ENCODE peak calls at places on chromosomes 2 and 18, in nine cellular contexts. One of them, this sample, is unnamed.

GRCh38 chr18:48122376-48122775 is 191.9 kb upstream of the SMAD2 start:
- DNase-seq in coronary artery: no peak
- DNase-seq in aorta: no peak
- DNase-seq in HFFc6: no peak
- DNase-seq in LHCN-M2: no peak
- DNase-seq in HEK293T: no peak
- DNase-seq in neural crest cell: no peak
- DNase-seq in non-pigmented ciliary epithelial cell: no peak
- DNase-seq in EL: no peak
- DNase-seq in this sample: no peak

GRCh38 chr18:53698907-53699306 is 525.6 kb downstream of the MBD2 start:
- DNase-seq in coronary artery: no peak
- DNase-seq in aorta: no peak
- DNase-seq in HFFc6: no peak
- DNase-seq in LHCN-M2: no peak
- DNase-seq in HEK293T: peak; percentile 6
- DNase-seq in neural crest cell: peak; percentile 29
- DNase-seq in non-pigmented ciliary epithelial cell: peak; percentile 10
- DNase-seq in EL: no peak
- DNase-seq in this sample: peak; percentile 68

GRCh38 chr2:76406134-76406855 is 695.6 kb upstream of the GCFC2 start:
- DNase-seq in coronary artery: no peak
- DNase-seq in aorta: no peak
- DNase-seq in HFFc6: no peak
- DNase-seq in LHCN-M2: no peak
- DNase-seq in HEK293T: no peak
- DNase-seq in neural crest cell: no peak
- DNase-seq in non-pigmented ciliary epithelial cell: no peak
- DNase-seq in EL: no peak
- DNase-seq in this sample: no peak

GRCh38 chr2:98809116-98809515 is 78.2 kb upstream of the MGAT4A start:
- DNase-seq in coronary artery: peak; percentile 55
- DNase-seq in aorta: no peak
- DNase-seq in HFFc6: no peak
- DNase-seq in LHCN-M2: no peak
- DNase-seq in HEK293T: no peak
- DNase-seq in neural crest cell: no peak
- DNase-seq in non-pigmented ciliary epithelial cell: no peak
- DNase-seq in EL: no peak
- DNase-seq in this sample: no peak

GRCh38 chr18:54950221-54950620 is 9.0 kb downstream of the CCDC68 start:
- DNase-seq in coronary artery: no peak
- DNase-seq in aorta: no peak
- DNase-seq in HFFc6: no peak
- DNase-seq in LHCN-M2: no peak
- DNase-seq in HEK293T: no peak
- DNase-seq in neural crest cell: no peak
- DNase-seq in non-pigmented ciliary epithelial cell: no peak
- DNase-seq in EL: no peak
- DNase-seq in this sample: peak; percentile 19

GRCh38 chr18:3984163-3984757 is 470.8 kb downstream of the DLGAP1 start:
- DNase-seq in coronary artery: no peak
- DNase-seq in aorta: no peak
- DNase-seq in HFFc6: no peak
- DNase-seq in LHCN-M2: peak; percentile 88
- DNase-seq in HEK293T: no peak
- DNase-seq in neural crest cell: no peak
- DNase-seq in non-pigmented ciliary epithelial cell: no peak
- DNase-seq in EL: no peak
- DNase-seq in this sample: no peak

GRCh38 chr2:233473386-233473791 is 93.2 kb downstream of the USP40 start:
- DNase-seq in coronary artery: peak; percentile 64
- DNase-seq in aorta: peak; percentile 66
- DNase-seq in HFFc6: no peak
- DNase-seq in LHCN-M2: no peak
- DNase-seq in HEK293T: no peak
- DNase-seq in neural crest cell: no peak
- DNase-seq in non-pigmented ciliary epithelial cell: no peak
- DNase-seq in EL: no peak
- DNase-seq in this sample: no peak

GRCh38 chr18:75139226-75139911 is 69.6 kb downstream of the PTGR3 start:
- DNase-seq in coronary artery: peak; percentile 41
- DNase-seq in aorta: no peak
- DNase-seq in HFFc6: no peak
- DNase-seq in LHCN-M2: no peak
- DNase-seq in HEK293T: no peak
- DNase-seq in neural crest cell: no peak
- DNase-seq in non-pigmented ciliary epithelial cell: no peak
- DNase-seq in EL: no peak
- DNase-seq in this sample: no peak

GRCh38 chr2:18119883-18120282 is 241.4 kb downstream of the KCNS3 start:
- DNase-seq in coronary artery: no peak
- DNase-seq in aorta: no peak
- DNase-seq in HFFc6: peak; percentile 35
- DNase-seq in LHCN-M2: peak; percentile 20
- DNase-seq in HEK293T: no peak
- DNase-seq in neural crest cell: no peak
- DNase-seq in non-pigmented ciliary epithelial cell: no peak
- DNase-seq in EL: peak; percentile 37
- DNase-seq in this sample: no peak

GRCh38 chr2:160388464-160389263 is 104.9 kb downstream of the RBMS1 start:
- DNase-seq in coronary artery: no peak
- DNase-seq in aorta: no peak
- DNase-seq in HFFc6: no peak
- DNase-seq in LHCN-M2: peak; percentile 56
- DNase-seq in HEK293T: no peak
- DNase-seq in neural crest cell: no peak
- DNase-seq in non-pigmented ciliary epithelial cell: no peak
- DNase-seq in EL: peak; percentile 63
- DNase-seq in this sample: no peak

GRCh38 chr2:210459407-210459806 is 17.2 kb downstream of the LANCL1 start:
- DNase-seq in coronary artery: no peak
- DNase-seq in aorta: no peak
- DNase-seq in HFFc6: no peak
- DNase-seq in LHCN-M2: no peak
- DNase-seq in HEK293T: no peak
- DNase-seq in neural crest cell: no peak
- DNase-seq in non-pigmented ciliary epithelial cell: no peak
- DNase-seq in EL: no peak
- DNase-seq in this sample: no peak

GRCh38 chr2:98359986-98360385 is 13.7 kb downstream of the CNGA3 start:
- DNase-seq in coronary artery: no peak
- DNase-seq in aorta: no peak
- DNase-seq in HFFc6: no peak
- DNase-seq in LHCN-M2: no peak
- DNase-seq in HEK293T: no peak
- DNase-seq in neural crest cell: no peak
- DNase-seq in non-pigmented ciliary epithelial cell: no peak
- DNase-seq in EL: no peak
- DNase-seq in this sample: no peak

GRCh38 chr2:121778736-121779487 is 23.5 kb downstream of the TSN start:
- DNase-seq in coronary artery: no peak
- DNase-seq in aorta: no peak
- DNase-seq in HFFc6: no peak
- DNase-seq in LHCN-M2: no peak
- DNase-seq in HEK293T: no peak
- DNase-seq in neural crest cell: no peak
- DNase-seq in non-pigmented ciliary epithelial cell: no peak
- DNase-seq in EL: no peak
- DNase-seq in this sample: peak; percentile 42

GRCh38 chr2:152635635-152636298 is 81.5 kb downstream of the PRPF40A start:
- DNase-seq in coronary artery: no peak
- DNase-seq in aorta: peak; percentile 77
- DNase-seq in HFFc6: peak; percentile 44
- DNase-seq in LHCN-M2: peak; percentile 49
- DNase-seq in HEK293T: peak; percentile 75
- DNase-seq in neural crest cell: peak; percentile 84
- DNase-seq in non-pigmented ciliary epithelial cell: no peak
- DNase-seq in EL: peak; percentile 54
- DNase-seq in this sample: peak; percentile 74

GRCh38 chr2:179524940-179525339 is 260.3 kb upstream of the SESTD1 start:
- DNase-seq in coronary artery: no peak
- DNase-seq in aorta: no peak
- DNase-seq in HFFc6: no peak
- DNase-seq in LHCN-M2: no peak
- DNase-seq in HEK293T: no peak
- DNase-seq in neural crest cell: no peak
- DNase-seq in non-pigmented ciliary epithelial cell: no peak
- DNase-seq in EL: no peak
- DNase-seq in this sample: peak; percentile 6

GRCh38 chr18:10086458-10086857 is 172.6 kb downstream of the VAPA start:
- DNase-seq in coronary artery: no peak
- DNase-seq in aorta: no peak
- DNase-seq in HFFc6: no peak
- DNase-seq in LHCN-M2: peak; percentile 61
- DNase-seq in HEK293T: no peak
- DNase-seq in neural crest cell: no peak
- DNase-seq in non-pigmented ciliary epithelial cell: no peak
- DNase-seq in EL: no peak
- DNase-seq in this sample: peak; percentile 38

GRCh38 chr2:75609937-75610508 is 36.6 kb upstream of the MRPL19 start:
- DNase-seq in coronary artery: no peak
- DNase-seq in aorta: no peak
- DNase-seq in HFFc6: peak; percentile 34
- DNase-seq in LHCN-M2: no peak
- DNase-seq in HEK293T: no peak
- DNase-seq in neural crest cell: no peak
- DNase-seq in non-pigmented ciliary epithelial cell: no peak
- DNase-seq in EL: no peak
- DNase-seq in this sample: no peak

GRCh38 chr2:29367986-29368677 is 252.9 kb downstream of the CLIP4 start:
- DNase-seq in coronary artery: no peak
- DNase-seq in aorta: no peak
- DNase-seq in HFFc6: no peak
- DNase-seq in LHCN-M2: peak; percentile 14
- DNase-seq in HEK293T: no peak
- DNase-seq in neural crest cell: no peak
- DNase-seq in non-pigmented ciliary epithelial cell: no peak
- DNase-seq in EL: peak; percentile 51
- DNase-seq in this sample: no peak

GRCh38 chr2:71934320-71934593 is 213.4 kb downstream of the CYP26B1 start:
- DNase-seq in coronary artery: no peak
- DNase-seq in aorta: peak; percentile 58
- DNase-seq in HFFc6: no peak
- DNase-seq in LHCN-M2: no peak
- DNase-seq in HEK293T: peak; percentile 1
- DNase-seq in neural crest cell: no peak
- DNase-seq in non-pigmented ciliary epithelial cell: no peak
- DNase-seq in EL: no peak
- DNase-seq in this sample: no peak

GRCh38 chr18:50981381-50981780 is 13.5 kb downstream of the ELAC1 start:
- DNase-seq in coronary artery: no peak
- DNase-seq in aorta: no peak
- DNase-seq in HFFc6: no peak
- DNase-seq in LHCN-M2: no peak
- DNase-seq in HEK293T: no peak
- DNase-seq in neural crest cell: no peak
- DNase-seq in non-pigmented ciliary epithelial cell: no peak
- DNase-seq in EL: peak; percentile 16
- DNase-seq in this sample: no peak

GRCh38 chr2:237865623-237866041 is 6.2 kb downstream of the RAMP1 start:
- DNase-seq in coronary artery: no peak
- DNase-seq in aorta: no peak
- DNase-seq in HFFc6: no peak
- DNase-seq in LHCN-M2: no peak
- DNase-seq in HEK293T: peak; percentile 28
- DNase-seq in neural crest cell: no peak
- DNase-seq in non-pigmented ciliary epithelial cell: no peak
- DNase-seq in EL: no peak
- DNase-seq in this sample: peak; percentile 16

GRCh38 chr2:46122318-46122970 is 174.8 kb upstream of the EPAS1 start:
- DNase-seq in coronary artery: no peak
- DNase-seq in aorta: no peak
- DNase-seq in HFFc6: no peak
- DNase-seq in LHCN-M2: no peak
- DNase-seq in HEK293T: no peak
- DNase-seq in neural crest cell: no peak
- DNase-seq in non-pigmented ciliary epithelial cell: no peak
- DNase-seq in EL: peak; percentile 19
- DNase-seq in this sample: no peak

GRCh38 chr2:10363861-10364610 is 61.3 kb downstream of the HPCAL1 start:
- DNase-seq in coronary artery: no peak
- DNase-seq in aorta: no peak
- DNase-seq in HFFc6: no peak
- DNase-seq in LHCN-M2: no peak
- DNase-seq in HEK293T: no peak
- DNase-seq in neural crest cell: no peak
- DNase-seq in non-pigmented ciliary epithelial cell: no peak
- DNase-seq in EL: no peak
- DNase-seq in this sample: no peak